ENCODE peak calls at places on chromosomes 7 and 10, in eight cellular contexts. A is lung microvascular endothelial cell; I is Right ventricle myocardium superior; X is kidney; F is SJSA1; H is activated T-cell treated with anti-CD3 and anti-CD28 coated beads, Interleukin-2, amount 50 U/mL, for 48 hours; G is left ventricle myocardium inferior; U is heart right ventricle. S is an unnamed sample.

GRCh38 chr7:39517240-39517639 is 49.0 kb upstream of the YAE1 start:
- DNase-seq in U (no peak), I (no peak), H (no peak), X (no peak), G (no peak), A (no peak), F (no peak), S (no peak)

GRCh38 chr10:5467634-5468255 is 31.6 kb downstream of the CALML5 start:
- DNase-seq in G (no peak), X (no peak), A (no peak), H (no peak), F (no peak), I (no peak), U (no peak), S (no peak)

GRCh38 chr7:17069146-17069545 is 187.4 kb upstream of the AGR3 start:
- DNase-seq in G (no peak), X (no peak), U (no peak), F (no peak), H (no peak), A (no peak), I (no peak), S (no peak)

GRCh38 chr7:128165927-128166420 is 75.1 kb upstream of the LEP start:
- DNase-seq in I (no peak), A (no peak), F (no peak), G (no peak), U (no peak), X (no peak), H (no peak), S (no peak)

GRCh38 chr7:108292541-108292940 is 162.4 kb upstream of the LAMB4 start:
- DNase-seq in F (no peak), U (no peak), I (no peak), H (no peak), G (no peak), A (no peak), X (no peak), S (no peak)

GRCh38 chr7:105866124-105866801 is 10.1 kb downstream of the ATXN7L1 start:
- DNase-seq in X (no peak), A (no peak), U (no peak), I (no peak), H (no peak), G (no peak), F (no peak), S (no peak)

GRCh38 chr7:1495564-1496242 is 8.5 kb downstream of the INTS1 start:
- DNase-seq in G (no peak), I (no peak), F (no peak), A (no peak), U (no peak), H (no peak), X (peak; percentile 54), S (no peak)

GRCh38 chr7:15236958-15237357 is 324.9 kb downstream of the AGMO start:
- DNase-seq in U (no peak), I (no peak), H (no peak), F (no peak), X (no peak), G (no peak), A (no peak), S (no peak)

GRCh38 chr10:3749597-3750351 is 35.2 kb downstream of the KLF6 start:
- DNase-seq in X (no peak), F (no peak), H (no peak), A (no peak), G (peak; percentile 54), U (peak; percentile 53), I (peak; percentile 58), S (no peak)

GRCh38 chr10:96998329-96998888 is 166.3 kb downstream of the LCOR start:
- DNase-seq in X (peak; percentile 52), I (no peak), G (no peak), F (no peak), H (no peak), A (peak; percentile 58), U (no peak), S (no peak)